ENCODE peak calls at places on chromosome 15, in seven cellular contexts. F is substantia nigra; G is stimulated activated naive CD4-positive, alpha-beta T cell; S is HFFc6; E is cardiac muscle cell; O is HT-29; R is HFF-Myc. K is an unnamed sample.

GRCh38 chr15:87877114-87877810 is 379.3 kb downstream of the NTRK3 start:
- DNase-seq in F (no peak), S (peak; percentile 71), R (no peak), E (peak; percentile 85), O (no peak), G (no peak), K (no peak)

GRCh38 chr15:56052389-56053045 is 59.1 kb upstream of the NEDD4 start:
- DNase-seq in F (no peak), G (no peak), S (peak; percentile 57), R (no peak), O (peak; percentile 71), E (peak; percentile 67), K (no peak)

GRCh38 chr15:78840661-78841060 is 29.4 kb upstream of the ADAMTS7 start:
- DNase-seq in O (peak; percentile 18), F (no peak), R (no peak), G (no peak), E (no peak), S (peak; percentile 8), K (no peak)

GRCh38 chr15:78749831-78750230 is 61.4 kb downstream of the ADAMTS7 start:
- DNase-seq in S (no peak), E (no peak), R (no peak), O (no peak), F (no peak), G (no peak), K (no peak)

GRCh38 chr15:25339431-25339830 is 99.4 kb downstream of the UBE3A start:
- DNase-seq in R (no peak), E (no peak), S (no peak), O (peak; percentile 61), F (no peak), G (no peak), K (no peak)

GRCh38 chr15:66959066-66959465 is 106.3 kb upstream of the SMAD3 start:
- DNase-seq in O (no peak), G (no peak), E (no peak), F (no peak), S (no peak), R (no peak), K (no peak)

GRCh38 chr15:88234711-88235110 is 21.8 kb downstream of the NTRK3 start:
- DNase-seq in F (no peak), R (no peak), E (no peak), G (no peak), O (no peak), S (no peak), K (no peak)

GRCh38 chr15:56491110-56491722 is 26.3 kb upstream of the MNS1 start:
- DNase-seq in G (peak; percentile 36), O (peak; percentile 92), E (peak; percentile 84), S (peak; percentile 43), R (peak; percentile 38), F (peak; percentile 15), K (peak; percentile 8)

GRCh38 chr15:71435552-71435951 is 320.3 kb downstream of the THSD4 start:
- DNase-seq in E (no peak), S (no peak), G (no peak), F (no peak), O (no peak), R (no peak), K (no peak)

GRCh38 chr15:61641645-61642044 is 412.5 kb upstream of the RORA start:
- DNase-seq in E (no peak), O (no peak), S (no peak), G (no peak), R (no peak), F (no peak), K (no peak)

GRCh38 chr15:92631721-92632120 is 23.9 kb downstream of the FAM174B start:
- DNase-seq in O (no peak), E (no peak), G (no peak), F (no peak), S (no peak), R (no peak), K (no peak)

GRCh38 chr15:77500986-77501385 is 80.3 kb downstream of the HMG20A start:
- DNase-seq in S (peak; percentile 59), G (no peak), R (no peak), E (no peak), F (no peak), O (no peak), K (no peak)

GRCh38 chr15:92809880-92810361 is 90.2 kb upstream of the CHD2 start:
- DNase-seq in G (no peak), E (peak; percentile 69), F (peak; percentile 27), R (no peak), S (peak; percentile 39), O (peak; percentile 80), K (no peak)

GRCh38 chr15:33310481-33311311 is at the start of gene RYR3:
- DNase-seq in R (no peak), O (no peak), G (no peak), E (peak; percentile 77), S (no peak), F (peak; percentile 53), K (no peak)

GRCh38 chr15:67707520-67708283 is 117.6 kb upstream of the SKOR1 start:
- DNase-seq in G (no peak), R (no peak), E (no peak), F (no peak), S (no peak), O (no peak), K (no peak)

GRCh38 chr15:70063284-70063991 is 34.3 kb downstream of the TLE3 start:
- DNase-seq in S (no peak), R (no peak), F (no peak), E (no peak), G (no peak), O (no peak), K (no peak)